ENCODE peak calls at places on chromosomes 4 and X, in five cellular contexts. P is DMS153, K is AG08395, M is fibroblast of mammary gland, J is RPMI8226. O is an unnamed sample.

GRCh38 chr4:154559141-154559841 is 3.5 kb upstream of the FGB start:
- DNase-seq in P (no peak), K (peak; percentile 45), M (peak; percentile 75), J (peak; percentile 23), O (peak; percentile 58)

GRCh38 chr4:67549123-67549522 is 3.8 kb upstream of the CENPC start:
- DNase-seq in P (peak; percentile 27), K (no peak), M (peak; percentile 45), J (peak; percentile 30), O (no peak)

GRCh38 chr4:89000844-89001360 is 56.1 kb downstream of the FAM13A start:
- DNase-seq in P (peak; percentile 99), K (peak; percentile 8), M (peak; percentile 77), J (no peak), O (peak; percentile 52)

GRCh38 chr4:181517521-181517920 is 725.7 kb upstream of the TENM3 start:
- DNase-seq in P (no peak), K (peak; percentile 21), M (peak; percentile 52), J (no peak), O (no peak)

GRCh38 chrX:73849054-73849453 is 286.1 kb downstream of the CHIC1 start:
- DNase-seq in P (no peak), K (no peak), M (no peak), J (no peak), O (no peak)

GRCh38 chr4:15168759-15169158 is 166.5 kb downstream of the CPEB2 start:
- DNase-seq in P (no peak), K (no peak), M (no peak), J (no peak), O (no peak)

GRCh38 chr4:59002148-59002547 is 1892.0 kb upstream of the IGFBP7 start:
- DNase-seq in P (no peak), K (no peak), M (no peak), J (no peak), O (no peak)

GRCh38 chr4:10529256-10529890 is 72.1 kb upstream of the ZNF518B start:
- DNase-seq in P (no peak), K (no peak), M (no peak), J (no peak), O (no peak)